ENCODE peak calls at places on chromosomes 7 and 10, in ten cellular contexts. One of them, this sample, is unnamed.

GRCh38 chr10:49037187-49037586 is 78.1 kb downstream of the VSTM4 start:
- DNase-seq in HepG2: no peak
- DNase-seq in uterus: no peak
- DNase-seq in A549: no peak
- DNase-seq in esophagus squamous epithelium: no peak
- DNase-seq in IMR-90: peak
- DNase-seq in H54: no peak
- DNase-seq in Peyer's patch: no peak
- DNase-seq in ovary: no peak
- DNase-seq in gastrocnemius medialis: no peak
- DNase-seq in this sample: no peak

GRCh38 chr10:69451209-69451783 is at the start of gene TSPAN15:
- DNase-seq in H54: peak
- DNase-seq in uterus: peak
- DNase-seq in gastrocnemius medialis: peak
- DNase-seq in HepG2: peak
- DNase-seq in ovary: peak
- DNase-seq in Peyer's patch: peak
- DNase-seq in A549: peak
- DNase-seq in IMR-90: peak
- DNase-seq in esophagus squamous epithelium: no peak
- DNase-seq in this sample: peak

GRCh38 chr10:121053151-121053550 is 202.0 kb downstream of the WDR11 start:
- DNase-seq in H54: no peak
- DNase-seq in uterus: no peak
- DNase-seq in HepG2: no peak
- DNase-seq in ovary: no peak
- DNase-seq in IMR-90: no peak
- DNase-seq in Peyer's patch: no peak
- DNase-seq in gastrocnemius medialis: no peak
- DNase-seq in A549: no peak
- DNase-seq in esophagus squamous epithelium: no peak
- DNase-seq in this sample: no peak

GRCh38 chr10:88232029-88232895 is 350.9 kb downstream of the RNLS start:
- DNase-seq in esophagus squamous epithelium: no peak
- DNase-seq in ovary: peak
- DNase-seq in H54: no peak
- DNase-seq in gastrocnemius medialis: peak
- DNase-seq in Peyer's patch: peak
- DNase-seq in uterus: peak
- DNase-seq in A549: no peak
- DNase-seq in IMR-90: no peak
- DNase-seq in HepG2: no peak
- DNase-seq in this sample: peak

GRCh38 chr7:157224627-157225026 is 85.9 kb downstream of the UBE3C start:
- DNase-seq in esophagus squamous epithelium: no peak
- DNase-seq in uterus: no peak
- DNase-seq in gastrocnemius medialis: no peak
- DNase-seq in ovary: no peak
- DNase-seq in H54: no peak
- DNase-seq in HepG2: peak
- DNase-seq in A549: no peak
- DNase-seq in Peyer's patch: no peak
- DNase-seq in IMR-90: peak
- DNase-seq in this sample: no peak

GRCh38 chr10:70232859-70233108 is 445 bp downstream of the PPA1 start:
- DNase-seq in A549: no peak
- DNase-seq in esophagus squamous epithelium: no peak
- DNase-seq in Peyer's patch: no peak
- DNase-seq in H54: no peak
- DNase-seq in HepG2: no peak
- DNase-seq in uterus: no peak
- DNase-seq in ovary: no peak
- DNase-seq in gastrocnemius medialis: no peak
- DNase-seq in IMR-90: no peak
- DNase-seq in this sample: no peak

GRCh38 chr7:158710651-158711102 is 6.1 kb upstream of the NCAPG2 start:
- DNase-seq in IMR-90: peak
- DNase-seq in ovary: no peak
- DNase-seq in H54: peak
- DNase-seq in esophagus squamous epithelium: no peak
- DNase-seq in A549: no peak
- DNase-seq in uterus: no peak
- DNase-seq in Peyer's patch: no peak
- DNase-seq in gastrocnemius medialis: no peak
- DNase-seq in HepG2: no peak
- DNase-seq in this sample: no peak

GRCh38 chr7:40714338-40715052 is 579.7 kb downstream of the SUGCT start:
- DNase-seq in Peyer's patch: no peak
- DNase-seq in ovary: no peak
- DNase-seq in IMR-90: peak
- DNase-seq in uterus: no peak
- DNase-seq in A549: no peak
- DNase-seq in H54: no peak
- DNase-seq in gastrocnemius medialis: no peak
- DNase-seq in HepG2: no peak
- DNase-seq in esophagus squamous epithelium: no peak
- DNase-seq in this sample: no peak

DNA sequence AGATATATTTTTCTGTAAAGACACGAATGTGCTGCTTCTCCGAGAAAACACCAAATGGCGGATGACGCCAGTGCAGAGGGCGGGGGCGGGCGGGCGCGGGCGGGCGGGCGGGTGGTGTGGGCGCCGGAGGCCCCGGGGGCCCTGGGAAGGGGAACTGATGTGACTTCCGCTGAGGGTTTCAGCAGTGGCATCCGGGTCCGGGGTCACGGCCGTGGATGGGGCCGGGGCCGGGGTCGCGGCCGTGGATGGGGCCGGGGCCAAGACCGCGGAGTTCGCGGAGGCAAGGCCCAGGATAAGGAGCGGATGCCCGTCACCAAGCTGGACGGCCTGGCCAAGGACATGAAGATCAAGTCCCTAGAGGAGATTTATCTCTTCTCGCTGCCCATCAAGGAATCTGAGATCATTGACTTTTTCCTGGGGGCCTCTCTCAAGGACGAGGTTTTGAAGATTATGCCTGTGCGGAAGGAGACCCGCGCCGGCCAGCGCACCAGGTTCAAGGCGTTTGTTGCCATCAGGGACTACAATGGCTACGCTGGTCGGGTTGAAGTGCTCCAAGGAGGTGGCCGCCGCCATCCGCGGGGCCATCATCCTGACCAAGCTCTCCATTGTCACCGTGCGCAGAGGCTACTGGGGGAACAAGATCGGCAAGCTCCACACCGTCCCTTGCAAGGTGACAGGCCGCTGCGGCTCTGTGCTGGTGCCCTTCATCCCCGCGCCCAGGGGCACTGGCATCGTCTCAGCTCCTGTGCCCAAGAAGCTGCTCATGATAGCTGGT is 20.3 kb upstream of the IGF2BP3 start:
- DNase-seq in IMR-90: no peak
- DNase-seq in HepG2: no peak
- DNase-seq in esophagus squamous epithelium: no peak
- DNase-seq in uterus: no peak
- DNase-seq in H54: no peak
- DNase-seq in gastrocnemius medialis: peak
- DNase-seq in ovary: peak
- DNase-seq in Peyer's patch: peak
- DNase-seq in A549: no peak
- DNase-seq in this sample: peak
- TF ChIP-seq POLR2A in IMR-90: no peak
- TF ChIP-seq POLR2A in HepG2: peak
- TF ChIP-seq POLR2A in esophagus squamous epithelium: no peak
- TF ChIP-seq POLR2A in uterus: no peak
- TF ChIP-seq POLR2A in H54: peak
- TF ChIP-seq POLR2A in gastrocnemius medialis: no peak
- TF ChIP-seq POLR2A in ovary: no peak
- TF ChIP-seq POLR2A in Peyer's patch: no peak
- TF ChIP-seq POLR2A in A549: no peak
- TF ChIP-seq POLR2A in this sample: no peak

GRCh38 chr10:30433286-30433778 is 652 bp upstream of the MAP3K8 start:
- DNase-seq in H54: no peak
- DNase-seq in Peyer's patch: peak
- DNase-seq in ovary: peak
- DNase-seq in IMR-90: peak
- DNase-seq in A549: peak
- DNase-seq in HepG2: peak
- DNase-seq in uterus: peak
- DNase-seq in gastrocnemius medialis: peak
- DNase-seq in esophagus squamous epithelium: peak
- DNase-seq in this sample: peak

GRCh38 chr10:30432631-30433285 is 1.2 kb upstream of the MAP3K8 start:
- DNase-seq in gastrocnemius medialis: no peak
- DNase-seq in H54: no peak
- DNase-seq in IMR-90: no peak
- DNase-seq in esophagus squamous epithelium: no peak
- DNase-seq in Peyer's patch: peak
- DNase-seq in uterus: peak
- DNase-seq in ovary: peak
- DNase-seq in HepG2: no peak
- DNase-seq in A549: peak
- DNase-seq in this sample: peak

GRCh38 chr10:30433779-30434272 is at the start of gene MAP3K8:
- DNase-seq in HepG2: peak
- DNase-seq in H54: peak
- DNase-seq in gastrocnemius medialis: peak
- DNase-seq in A549: peak
- DNase-seq in Peyer's patch: peak
- DNase-seq in ovary: peak
- DNase-seq in esophagus squamous epithelium: peak
- DNase-seq in uterus: peak
- DNase-seq in IMR-90: peak
- DNase-seq in this sample: peak

GRCh38 chr10:30435068-30435422 is 1.1 kb downstream of the MAP3K8 start:
- DNase-seq in ovary: no peak
- DNase-seq in H54: no peak
- DNase-seq in esophagus squamous epithelium: no peak
- DNase-seq in Peyer's patch: peak
- DNase-seq in IMR-90: peak
- DNase-seq in uterus: peak
- DNase-seq in A549: no peak
- DNase-seq in gastrocnemius medialis: no peak
- DNase-seq in HepG2: no peak
- DNase-seq in this sample: peak

GRCh38 chr10:30434273-30435067 is 486 bp downstream of the MAP3K8 start:
- DNase-seq in esophagus squamous epithelium: peak
- DNase-seq in H54: peak
- DNase-seq in Peyer's patch: peak
- DNase-seq in uterus: peak
- DNase-seq in A549: peak
- DNase-seq in gastrocnemius medialis: peak
- DNase-seq in HepG2: peak
- DNase-seq in IMR-90: peak
- DNase-seq in ovary: peak
- DNase-seq in this sample: peak
- TF ChIP-seq POLR2A in esophagus squamous epithelium: no peak
- TF ChIP-seq POLR2A in H54: no peak
- TF ChIP-seq POLR2A in Peyer's patch: peak
- TF ChIP-seq POLR2A in uterus: peak
- TF ChIP-seq POLR2A in A549: peak
- TF ChIP-seq POLR2A in gastrocnemius medialis: peak
- TF ChIP-seq POLR2A in HepG2: peak
- TF ChIP-seq POLR2A in IMR-90: no peak
- TF ChIP-seq POLR2A in ovary: peak
- TF ChIP-seq POLR2A in this sample: peak

GRCh38 chr7:32142649-32143048 is 72.4 kb upstream of the PDE1C start:
- DNase-seq in Peyer's patch: no peak
- DNase-seq in gastrocnemius medialis: no peak
- DNase-seq in A549: no peak
- DNase-seq in esophagus squamous epithelium: no peak
- DNase-seq in ovary: no peak
- DNase-seq in HepG2: no peak
- DNase-seq in uterus: no peak
- DNase-seq in IMR-90: peak
- DNase-seq in H54: no peak
- DNase-seq in this sample: no peak

GRCh38 chr7:32143271-32143670 is 73.1 kb upstream of the PDE1C start:
- DNase-seq in ovary: no peak
- DNase-seq in esophagus squamous epithelium: no peak
- DNase-seq in uterus: no peak
- DNase-seq in H54: no peak
- DNase-seq in IMR-90: peak
- DNase-seq in HepG2: no peak
- DNase-seq in Peyer's patch: no peak
- DNase-seq in A549: no peak
- DNase-seq in gastrocnemius medialis: no peak
- DNase-seq in this sample: no peak

GRCh38 chr7:32145911-32146310 is 75.7 kb upstream of the PDE1C start:
- DNase-seq in HepG2: no peak
- DNase-seq in gastrocnemius medialis: no peak
- DNase-seq in Peyer's patch: no peak
- DNase-seq in A549: no peak
- DNase-seq in uterus: no peak
- DNase-seq in esophagus squamous epithelium: no peak
- DNase-seq in ovary: no peak
- DNase-seq in IMR-90: no peak
- DNase-seq in H54: no peak
- DNase-seq in this sample: no peak

DNA sequence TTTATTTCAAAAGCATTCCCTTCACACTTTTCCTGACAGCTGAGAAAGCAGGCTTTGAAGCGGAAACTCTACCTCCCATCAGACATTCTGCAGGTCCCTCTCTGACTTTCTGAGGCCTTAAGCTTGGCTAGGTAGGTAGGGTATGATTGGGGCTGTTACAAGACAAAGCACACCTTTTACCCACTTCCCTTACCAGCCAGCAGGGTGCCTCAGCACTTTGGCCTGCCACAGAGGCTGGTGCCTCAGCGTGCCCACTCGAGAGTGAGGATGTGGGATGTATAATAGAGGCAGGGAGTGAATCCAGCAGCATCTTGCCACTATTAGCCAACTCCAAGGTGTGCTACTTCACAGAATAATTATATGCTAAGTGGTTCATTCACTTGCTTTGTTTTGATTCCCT is 70.3 kb upstream of the PDE1C start:
- DNase-seq in IMR-90: no peak
- DNase-seq in uterus: no peak
- DNase-seq in esophagus squamous epithelium: no peak
- DNase-seq in gastrocnemius medialis: no peak
- DNase-seq in Peyer's patch: no peak
- DNase-seq in H54: no peak
- DNase-seq in ovary: no peak
- DNase-seq in HepG2: no peak
- DNase-seq in A549: no peak
- DNase-seq in this sample: no peak
- TF ChIP-seq POLR2A in IMR-90: no peak
- TF ChIP-seq POLR2A in uterus: no peak
- TF ChIP-seq POLR2A in esophagus squamous epithelium: no peak
- TF ChIP-seq POLR2A in gastrocnemius medialis: no peak
- TF ChIP-seq POLR2A in Peyer's patch: no peak
- TF ChIP-seq POLR2A in H54: no peak
- TF ChIP-seq POLR2A in ovary: no peak
- TF ChIP-seq POLR2A in HepG2: no peak
- TF ChIP-seq POLR2A in A549: no peak
- TF ChIP-seq POLR2A in this sample: no peak

DNA sequence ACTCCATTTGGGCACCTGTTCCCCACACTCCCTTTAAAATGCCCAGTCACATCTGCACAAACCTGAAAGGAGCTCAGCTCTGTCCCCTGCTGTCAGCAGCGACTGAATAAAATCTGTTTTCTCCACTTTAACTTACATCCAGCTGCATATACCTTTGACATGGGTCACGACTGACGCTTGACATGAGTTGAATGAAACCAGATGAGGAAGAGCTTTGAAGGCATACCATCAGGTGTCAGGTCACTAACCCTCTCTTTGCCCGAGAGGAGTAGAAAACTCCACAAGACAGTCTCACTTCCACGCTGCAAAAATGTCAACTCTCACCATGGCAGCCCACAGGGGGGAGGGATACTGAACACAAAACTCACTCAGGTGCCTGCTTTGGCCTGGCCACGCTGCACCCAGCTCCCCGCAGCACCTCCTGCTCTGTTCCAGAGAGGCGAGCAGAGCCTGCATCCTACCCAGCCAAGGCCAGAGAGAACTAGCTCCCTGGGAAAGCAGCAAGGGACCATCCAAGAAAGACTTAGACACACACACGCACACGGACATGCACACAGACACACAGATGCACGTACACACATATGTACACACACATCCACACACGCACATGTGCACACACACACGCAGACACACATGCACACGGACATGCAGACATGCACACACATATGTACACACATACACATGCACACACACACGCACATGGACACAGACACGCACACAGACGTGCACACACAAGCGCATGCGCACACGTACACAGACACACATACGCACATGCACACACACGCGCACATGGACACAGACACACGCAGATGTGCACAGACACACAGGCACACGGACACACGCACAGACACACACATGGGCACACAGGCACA is 191.0 kb downstream of the MAD1L1 start:
- DNase-seq in uterus: no peak
- DNase-seq in ovary: no peak
- DNase-seq in A549: no peak
- DNase-seq in gastrocnemius medialis: no peak
- DNase-seq in H54: no peak
- DNase-seq in Peyer's patch: no peak
- DNase-seq in esophagus squamous epithelium: no peak
- DNase-seq in IMR-90: no peak
- DNase-seq in HepG2: no peak
- DNase-seq in this sample: no peak
- TF ChIP-seq POLR2A in uterus: no peak
- TF ChIP-seq POLR2A in ovary: no peak
- TF ChIP-seq POLR2A in A549: no peak
- TF ChIP-seq POLR2A in gastrocnemius medialis: no peak
- TF ChIP-seq POLR2A in H54: no peak
- TF ChIP-seq POLR2A in Peyer's patch: no peak
- TF ChIP-seq POLR2A in esophagus squamous epithelium: no peak
- TF ChIP-seq POLR2A in IMR-90: no peak
- TF ChIP-seq POLR2A in HepG2: no peak
- TF ChIP-seq POLR2A in this sample: no peak